ENCODE peak calls at places on chromosome 3, in nine cellular contexts. One of them, this sample, is unnamed.

GRCh38 chr3:165193392-165194268 is 2.6 kb downstream of the SLITRK3 start:
- DNase-seq in AG09309: no peak
- DNase-seq in small intestine: no peak
- DNase-seq in uterus: no peak
- DNase-seq in CD8-positive, alpha-beta memory T cell: no peak
- DNase-seq in transverse colon: no peak
- DNase-seq in spleen: no peak
- DNase-seq in left ventricle myocardium inferior: no peak
- DNase-seq in right lobe of liver: no peak
- DNase-seq in this sample: no peak

GRCh38 chr3:12557472-12558105 is 702 bp downstream of the MKRN2 start:
- DNase-seq in AG09309: no peak
- DNase-seq in small intestine: peak
- DNase-seq in uterus: no peak
- DNase-seq in CD8-positive, alpha-beta memory T cell: no peak
- DNase-seq in transverse colon: no peak
- DNase-seq in spleen: no peak
- DNase-seq in left ventricle myocardium inferior: no peak
- DNase-seq in right lobe of liver: no peak
- DNase-seq in this sample: peak

GRCh38 chr3:144772372-144772771 is 800.7 kb downstream of the DIPK2A start:
- DNase-seq in AG09309: no peak
- DNase-seq in small intestine: no peak
- DNase-seq in uterus: no peak
- DNase-seq in CD8-positive, alpha-beta memory T cell: no peak
- DNase-seq in transverse colon: no peak
- DNase-seq in spleen: no peak
- DNase-seq in left ventricle myocardium inferior: no peak
- DNase-seq in right lobe of liver: no peak
- DNase-seq in this sample: no peak

GRCh38 chr3:102796856-102797255 is 362.0 kb downstream of the ZPLD1 start:
- DNase-seq in AG09309: no peak
- DNase-seq in small intestine: no peak
- DNase-seq in uterus: no peak
- DNase-seq in CD8-positive, alpha-beta memory T cell: no peak
- DNase-seq in transverse colon: no peak
- DNase-seq in spleen: no peak
- DNase-seq in left ventricle myocardium inferior: no peak
- DNase-seq in right lobe of liver: no peak
- DNase-seq in this sample: no peak

GRCh38 chr3:176120507-176120906 is 1076.8 kb downstream of the TBL1XR1 start:
- DNase-seq in AG09309: no peak
- DNase-seq in small intestine: no peak
- DNase-seq in uterus: no peak
- DNase-seq in CD8-positive, alpha-beta memory T cell: no peak
- DNase-seq in transverse colon: no peak
- DNase-seq in spleen: no peak
- DNase-seq in left ventricle myocardium inferior: no peak
- DNase-seq in right lobe of liver: no peak
- DNase-seq in this sample: peak

GRCh38 chr3:197026481-197026866 is 3.1 kb downstream of the MELTF start:
- DNase-seq in AG09309: no peak
- DNase-seq in small intestine: no peak
- DNase-seq in uterus: no peak
- DNase-seq in CD8-positive, alpha-beta memory T cell: no peak
- DNase-seq in transverse colon: no peak
- DNase-seq in spleen: no peak
- DNase-seq in left ventricle myocardium inferior: no peak
- DNase-seq in right lobe of liver: no peak
- DNase-seq in this sample: no peak

GRCh38 chr3:53680026-53680425 is 166.2 kb downstream of the CHDH start:
- DNase-seq in AG09309: no peak
- DNase-seq in small intestine: no peak
- DNase-seq in uterus: peak
- DNase-seq in CD8-positive, alpha-beta memory T cell: no peak
- DNase-seq in transverse colon: no peak
- DNase-seq in spleen: no peak
- DNase-seq in left ventricle myocardium inferior: peak
- DNase-seq in right lobe of liver: no peak
- DNase-seq in this sample: no peak

GRCh38 chr3:64290864-64291263 is 65.6 kb upstream of the PRICKLE2 start:
- DNase-seq in AG09309: no peak
- DNase-seq in small intestine: no peak
- DNase-seq in uterus: no peak
- DNase-seq in CD8-positive, alpha-beta memory T cell: no peak
- DNase-seq in transverse colon: no peak
- DNase-seq in spleen: no peak
- DNase-seq in left ventricle myocardium inferior: no peak
- DNase-seq in right lobe of liver: no peak
- DNase-seq in this sample: peak

GRCh38 chr3:88542916-88543315 is 393.2 kb downstream of the C3orf38 start:
- DNase-seq in AG09309: no peak
- DNase-seq in small intestine: no peak
- DNase-seq in uterus: no peak
- DNase-seq in CD8-positive, alpha-beta memory T cell: no peak
- DNase-seq in transverse colon: no peak
- DNase-seq in spleen: no peak
- DNase-seq in left ventricle myocardium inferior: no peak
- DNase-seq in right lobe of liver: no peak
- DNase-seq in this sample: no peak

DNA sequence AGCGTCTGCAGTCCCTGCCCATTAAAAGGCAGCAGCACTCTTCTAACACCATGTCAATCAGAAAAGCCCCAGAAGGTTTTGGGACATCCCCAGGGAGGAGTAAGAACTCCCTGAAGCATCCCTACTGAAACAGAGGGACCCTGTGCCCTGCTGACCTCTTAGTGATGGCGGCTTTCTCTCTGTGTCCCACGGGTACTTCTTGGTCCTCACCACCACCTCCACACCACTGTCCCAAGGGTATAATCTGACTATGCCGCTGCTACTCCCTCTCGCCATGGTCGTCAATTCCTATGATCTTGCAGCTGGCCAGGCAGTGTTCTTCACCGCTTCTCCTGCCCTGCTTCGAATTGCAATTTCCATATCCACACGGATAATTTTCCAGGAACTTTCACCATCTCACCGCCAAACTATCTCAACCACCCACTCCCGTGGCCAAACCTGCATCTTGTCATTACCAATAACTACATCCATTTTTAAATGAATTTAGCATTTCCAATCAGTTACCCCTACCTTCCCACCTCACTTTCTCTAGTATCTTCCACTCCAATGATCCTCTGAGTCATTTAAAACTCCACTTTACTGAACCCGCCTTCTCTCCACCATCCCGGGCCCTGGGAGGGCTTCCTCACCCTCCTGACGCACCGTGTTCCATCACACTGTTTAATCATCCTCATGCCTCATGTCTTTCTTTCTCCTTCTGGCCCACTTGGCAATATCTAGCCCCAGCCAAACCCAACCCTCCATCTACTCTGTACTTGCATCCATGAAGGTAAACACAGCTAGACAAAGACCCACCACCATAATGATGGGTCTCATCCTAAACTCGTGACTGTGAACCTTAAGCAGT is 23.7 kb downstream of the PRR23E start:
- DNase-seq in AG09309: no peak
- DNase-seq in small intestine: no peak
- DNase-seq in uterus: no peak
- DNase-seq in CD8-positive, alpha-beta memory T cell: no peak
- DNase-seq in transverse colon: no peak
- DNase-seq in spleen: no peak
- DNase-seq in left ventricle myocardium inferior: no peak
- DNase-seq in right lobe of liver: no peak
- DNase-seq in this sample: no peak
- H3K4me3 ChIP-seq in AG09309: no peak
- H3K4me3 ChIP-seq in small intestine: no peak
- H3K4me3 ChIP-seq in uterus: no peak
- H3K4me3 ChIP-seq in CD8-positive, alpha-beta memory T cell: no peak
- H3K4me3 ChIP-seq in transverse colon: no peak
- H3K4me3 ChIP-seq in spleen: no peak
- H3K4me3 ChIP-seq in left ventricle myocardium inferior: no peak
- H3K4me3 ChIP-seq in right lobe of liver: no peak
- H3K4me3 ChIP-seq in this sample: no peak

DNA sequence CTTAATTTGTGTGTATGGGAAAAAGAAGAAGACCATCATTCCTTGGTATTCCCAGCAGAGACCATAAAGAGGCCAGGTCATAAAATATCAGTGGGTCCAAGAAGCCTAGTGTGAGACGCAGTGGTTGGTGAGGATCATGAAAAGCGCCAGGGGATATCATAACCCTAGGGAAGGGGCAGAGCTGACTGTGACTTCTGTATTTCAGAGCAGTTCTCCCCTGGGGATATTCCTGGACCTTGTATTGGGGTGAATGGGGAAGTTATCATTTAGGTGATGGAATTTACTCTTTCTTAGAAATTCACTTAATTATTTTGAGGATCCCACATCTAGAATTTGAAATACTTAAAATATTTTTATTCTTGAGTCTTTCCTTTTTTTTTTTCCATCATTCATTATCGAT is 34.9 kb upstream of the UMPS start:
- DNase-seq in AG09309: no peak
- DNase-seq in small intestine: no peak
- DNase-seq in uterus: no peak
- DNase-seq in CD8-positive, alpha-beta memory T cell: no peak
- DNase-seq in transverse colon: no peak
- DNase-seq in spleen: no peak
- DNase-seq in left ventricle myocardium inferior: no peak
- DNase-seq in right lobe of liver: no peak
- DNase-seq in this sample: no peak
- H3K4me3 ChIP-seq in AG09309: no peak
- H3K4me3 ChIP-seq in small intestine: no peak
- H3K4me3 ChIP-seq in uterus: no peak
- H3K4me3 ChIP-seq in CD8-positive, alpha-beta memory T cell: no peak
- H3K4me3 ChIP-seq in transverse colon: no peak
- H3K4me3 ChIP-seq in spleen: no peak
- H3K4me3 ChIP-seq in left ventricle myocardium inferior: no peak
- H3K4me3 ChIP-seq in right lobe of liver: no peak
- H3K4me3 ChIP-seq in this sample: no peak

DNA sequence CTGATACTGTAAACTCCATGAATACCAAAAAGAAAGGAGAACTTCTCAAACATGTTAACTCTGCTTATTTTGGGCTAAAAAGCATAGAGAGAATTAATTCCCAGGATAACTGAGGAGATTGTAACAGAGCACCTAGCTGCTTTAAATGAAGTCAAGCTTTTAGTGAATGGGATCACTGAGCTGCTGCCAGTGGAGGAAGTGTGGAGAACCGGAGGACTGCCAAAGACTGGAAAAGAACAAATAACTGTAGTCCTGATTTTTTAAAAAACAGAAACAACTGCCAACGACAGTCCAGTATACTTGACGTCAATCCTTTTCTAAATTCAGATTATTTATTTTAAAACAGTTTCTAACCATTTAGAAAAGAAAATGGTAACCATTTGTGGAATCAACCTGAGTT is 3.3 kb downstream of the C3orf70 start:
- DNase-seq in AG09309: no peak
- DNase-seq in small intestine: no peak
- DNase-seq in uterus: no peak
- DNase-seq in CD8-positive, alpha-beta memory T cell: no peak
- DNase-seq in transverse colon: no peak
- DNase-seq in spleen: no peak
- DNase-seq in left ventricle myocardium inferior: no peak
- DNase-seq in right lobe of liver: no peak
- DNase-seq in this sample: no peak
- H3K4me3 ChIP-seq in AG09309: no peak
- H3K4me3 ChIP-seq in small intestine: no peak
- H3K4me3 ChIP-seq in uterus: no peak
- H3K4me3 ChIP-seq in CD8-positive, alpha-beta memory T cell: no peak
- H3K4me3 ChIP-seq in transverse colon: no peak
- H3K4me3 ChIP-seq in spleen: no peak
- H3K4me3 ChIP-seq in left ventricle myocardium inferior: no peak
- H3K4me3 ChIP-seq in right lobe of liver: no peak
- H3K4me3 ChIP-seq in this sample: no peak

GRCh38 chr3:11224010-11224409 is 48.2 kb upstream of the ATG7 start:
- DNase-seq in AG09309: no peak
- DNase-seq in small intestine: peak
- DNase-seq in uterus: no peak
- DNase-seq in CD8-positive, alpha-beta memory T cell: no peak
- DNase-seq in transverse colon: no peak
- DNase-seq in spleen: no peak
- DNase-seq in left ventricle myocardium inferior: no peak
- DNase-seq in right lobe of liver: no peak
- DNase-seq in this sample: no peak

GRCh38 chr3:11221818-11222217 is 50.4 kb upstream of the ATG7 start:
- DNase-seq in AG09309: no peak
- DNase-seq in small intestine: no peak
- DNase-seq in uterus: no peak
- DNase-seq in CD8-positive, alpha-beta memory T cell: no peak
- DNase-seq in transverse colon: no peak
- DNase-seq in spleen: no peak
- DNase-seq in left ventricle myocardium inferior: no peak
- DNase-seq in right lobe of liver: no peak
- DNase-seq in this sample: no peak

GRCh38 chr3:11226042-11226370 is 46.2 kb upstream of the ATG7 start:
- DNase-seq in AG09309: no peak
- DNase-seq in small intestine: peak
- DNase-seq in uterus: no peak
- DNase-seq in CD8-positive, alpha-beta memory T cell: no peak
- DNase-seq in transverse colon: peak
- DNase-seq in spleen: no peak
- DNase-seq in left ventricle myocardium inferior: no peak
- DNase-seq in right lobe of liver: no peak
- DNase-seq in this sample: no peak

GRCh38 chr3:11228041-11228440 is 44.2 kb upstream of the ATG7 start:
- DNase-seq in AG09309: no peak
- DNase-seq in small intestine: no peak
- DNase-seq in uterus: no peak
- DNase-seq in CD8-positive, alpha-beta memory T cell: no peak
- DNase-seq in transverse colon: no peak
- DNase-seq in spleen: no peak
- DNase-seq in left ventricle myocardium inferior: no peak
- DNase-seq in right lobe of liver: no peak
- DNase-seq in this sample: no peak

GRCh38 chr3:11224870-11225251 is 47.3 kb upstream of the ATG7 start:
- DNase-seq in AG09309: no peak
- DNase-seq in small intestine: no peak
- DNase-seq in uterus: no peak
- DNase-seq in CD8-positive, alpha-beta memory T cell: no peak
- DNase-seq in transverse colon: no peak
- DNase-seq in spleen: no peak
- DNase-seq in left ventricle myocardium inferior: no peak
- DNase-seq in right lobe of liver: no peak
- DNase-seq in this sample: no peak
- H3K4me3 ChIP-seq in AG09309: peak
- H3K4me3 ChIP-seq in small intestine: no peak
- H3K4me3 ChIP-seq in uterus: no peak
- H3K4me3 ChIP-seq in CD8-positive, alpha-beta memory T cell: no peak
- H3K4me3 ChIP-seq in transverse colon: peak
- H3K4me3 ChIP-seq in spleen: no peak
- H3K4me3 ChIP-seq in left ventricle myocardium inferior: peak
- H3K4me3 ChIP-seq in right lobe of liver: no peak
- H3K4me3 ChIP-seq in this sample: peak

This sample was measured in fibroblast of villous mesenchyme.